ENCODE peak calls at places on chromosomes 3 and 15, in six cellular contexts. H is SK-N-MC; D is psoas muscle; C is PC-9; E is CD8-positive, alpha-beta memory T cell; S is breast epithelium. X is an unnamed sample.

GRCh38 chr3:14397531-14397930 is 4.9 kb upstream of the SLC6A6 start:
- DNase-seq in H (no peak), D (no peak), C (no peak), E (no peak), S (no peak), X (no peak)

GRCh38 chr15:90002428-90002844 is 1.3 kb downstream of the ZNF710 start:
- DNase-seq in H (no peak), D (peak), C (no peak), E (peak), S (peak), X (peak)

GRCh38 chr3:115713247-115713646 is 89.9 kb downstream of the GAP43 start:
- DNase-seq in H (no peak), D (no peak), C (no peak), E (no peak), S (no peak), X (peak)

GRCh38 chr15:99432271-99433025 is 133.3 kb upstream of the MEF2A start:
- DNase-seq in H (no peak), D (peak), C (no peak), E (no peak), S (no peak), X (no peak)

GRCh38 chr3:66722675-66723074 is 221.9 kb upstream of the LRIG1 start:
- DNase-seq in H (no peak), D (no peak), C (no peak), E (no peak), S (no peak), X (peak)

GRCh38 chr3:70264122-70264780 is 48.2 kb downstream of the MDFIC2 start:
- DNase-seq in H (no peak), D (no peak), C (no peak), E (no peak), S (no peak), X (no peak)

GRCh38 chr15:61835476-61836106 is 224.7 kb downstream of the VPS13C start:
- DNase-seq in H (peak), D (peak), C (no peak), E (peak), S (peak), X (peak)

GRCh38 chr3:134809412-134810051 is 14.5 kb downstream of the EPHB1 start:
- DNase-seq in H (no peak), D (no peak), C (no peak), E (no peak), S (no peak), X (no peak)

GRCh38 chr3:158140396-158140795 is 30.5 kb downstream of the RSRC1 start:
- DNase-seq in H (no peak), D (no peak), C (no peak), E (no peak), S (no peak), X (no peak)

GRCh38 chr3:39665441-39665840 is 144.0 kb upstream of the MYRIP start:
- DNase-seq in H (no peak), D (no peak), C (no peak), E (no peak), S (no peak), X (no peak)
- H3K4me3 ChIP-seq in H (no peak), D (no peak), C (no peak), E (no peak), S (no peak), X (no peak)

DNA sequence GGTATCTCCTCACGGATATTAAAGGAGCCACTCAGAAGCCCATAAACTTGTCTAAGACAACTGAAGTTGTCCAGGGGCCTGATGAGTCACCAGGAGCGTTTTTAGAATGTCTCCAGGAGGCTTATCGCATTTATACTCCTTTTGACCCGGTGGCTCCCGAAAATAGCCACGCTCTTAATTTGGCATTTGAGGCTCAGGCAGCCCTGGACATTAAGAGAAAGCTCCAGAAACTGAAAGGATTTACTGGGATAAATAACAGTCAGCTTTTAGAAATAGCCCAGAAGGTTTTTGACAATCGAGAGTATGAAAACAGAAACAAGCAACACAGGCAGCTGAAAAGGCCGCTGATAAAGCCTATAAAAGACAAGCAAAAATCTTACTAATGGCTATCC is 4.1 kb downstream of the DET1 start:
- DNase-seq in H (no peak), D (no peak), C (no peak), E (no peak), S (no peak), X (no peak)
- H3K27ac ChIP-seq in H (no peak), D (no peak), C (no peak), E (peak), S (no peak), X (no peak)

GRCh38 chr3:160448845-160449659 is 534 bp downstream of the TRIM59 start:
- DNase-seq in H (no peak), D (no peak), C (no peak), E (no peak), S (no peak), X (no peak)
- H3K4me3 ChIP-seq in H (no peak), D (peak), C (peak), E (peak), S (peak), X (peak)

GRCh38 chr15:67149068-67149841 is 83.9 kb downstream of the SMAD3 start:
- DNase-seq in H (no peak), D (no peak), C (peak), E (no peak), S (no peak), X (no peak)
- H3K27ac ChIP-seq in H (peak), D (peak), C (peak), E (no peak), S (peak), X (no peak)